ENCODE peak calls at places on chromosome 11, in six cellular contexts. H, D, Z, A, R and L are unnamed samples.

GRCh38 chr11:32297629-32298028 is 137.7 kb downstream of the WT1 start:
- DNase-seq in Z (no peak), D (peak; percentile 40), H (no peak), R (no peak), A (no peak), L (no peak)

GRCh38 chr11:20034941-20035340 is 125.3 kb downstream of the DBX1 start:
- DNase-seq in A (no peak), R (no peak), H (no peak), D (no peak), Z (no peak), L (no peak)

GRCh38 chr11:71218789-71219499 is 33.4 kb downstream of the SHANK2 start:
- DNase-seq in D (no peak), A (no peak), Z (no peak), H (no peak), R (peak; percentile 2), L (no peak)

GRCh38 chr11:125494987-125495725 is 909 bp downstream of the FEZ1 start:
- DNase-seq in H (no peak), A (no peak), D (peak; percentile 40), R (peak; percentile 47), Z (peak; percentile 32), L (peak; percentile 62)

GRCh38 chr11:94558468-94558867 is 8.7 kb upstream of the PIWIL4 start:
- DNase-seq in H (no peak), A (no peak), R (no peak), D (no peak), Z (no peak), L (no peak)

GRCh38 chr11:75311858-75312288 is 39.6 kb downstream of the ARRB1 start:
- DNase-seq in A (peak; percentile 20), Z (no peak), D (no peak), H (no peak), R (peak; percentile 89), L (peak; percentile 36)

GRCh38 chr11:61769169-61769920 is 16.9 kb downstream of the MYRF start:
- DNase-seq in A (no peak), R (no peak), Z (peak; percentile 91), H (peak; percentile 16), D (no peak), L (peak; percentile 50)

GRCh38 chr11:94938399-94939055 is 34.8 kb downstream of the CWC15 start:
- DNase-seq in D (no peak), H (no peak), Z (no peak), R (peak; percentile 60), A (no peak), L (peak; percentile 21)

GRCh38 chr11:17543041-17543440 is 1.2 kb downstream of the USH1C start:
- DNase-seq in Z (peak; percentile 60), A (no peak), H (no peak), R (no peak), D (no peak), L (no peak)

GRCh38 chr11:47425611-47426010 is 628 bp downstream of the PSMC3 start:
- DNase-seq in R (no peak), A (no peak), H (no peak), Z (no peak), D (no peak), L (no peak)

GRCh38 chr11:61004037-61004641 is 32.7 kb downstream of the CD6 start:
- DNase-seq in Z (no peak), D (no peak), H (no peak), A (no peak), R (no peak), L (peak; percentile 87)

GRCh38 chr11:5618807-5619206 is 6.0 kb upstream of the TRIM34 start:
- DNase-seq in A (no peak), H (peak; percentile 61), Z (no peak), D (no peak), R (no peak), L (no peak)

GRCh38 chr11:130426223-130427048 is 2.0 kb downstream of the ADAMTS8 start:
- DNase-seq in H (no peak), Z (no peak), A (no peak), D (no peak), R (no peak), L (no peak)

GRCh38 chr11:114115406-114116054 is 56.0 kb downstream of the ZBTB16 start:
- DNase-seq in A (no peak), D (no peak), Z (peak; percentile 90), R (no peak), H (no peak), L (peak; percentile 31)